ENCODE peak calls at places on chromosome 21, in seven cellular contexts. One of them, this sample, is unnamed.

GRCh38 chr21:42439284-42440186 is 35.8 kb downstream of the UBASH3A start:
- DNase-seq in activated T-helper 1 cell treated with Interleukin-2 at 50 U/mL for 16 hours: no peak
- DNase-seq in IMR-90: no peak
- DNase-seq in activated CD4-positive, alpha-beta T cell treated with anti-CD3 and anti-CD28 coated beads, Interleukin-2, amount 50 U/mL, for 1 hour: no peak
- DNase-seq in heart left ventricle: no peak
- DNase-seq in body of pancreas: no peak
- DNase-seq in CD8-positive, alpha-beta T cell: peak; percentile 36
- DNase-seq in this sample: no peak

GRCh38 chr21:15526793-15527192 is 203.0 kb upstream of the USP25 start:
- DNase-seq in heart left ventricle: no peak
- DNase-seq in activated CD4-positive, alpha-beta T cell treated with anti-CD3 and anti-CD28 coated beads, Interleukin-2, amount 50 U/mL, for 1 hour: no peak
- DNase-seq in CD8-positive, alpha-beta T cell: no peak
- DNase-seq in IMR-90: no peak
- DNase-seq in body of pancreas: no peak
- DNase-seq in activated T-helper 1 cell treated with Interleukin-2 at 50 U/mL for 16 hours: no peak
- DNase-seq in this sample: no peak

GRCh38 chr21:35699360-35699759 is 361.0 kb downstream of the SETD4 start:
- DNase-seq in IMR-90: no peak
- DNase-seq in body of pancreas: no peak
- DNase-seq in CD8-positive, alpha-beta T cell: no peak
- DNase-seq in activated T-helper 1 cell treated with Interleukin-2 at 50 U/mL for 16 hours: no peak
- DNase-seq in activated CD4-positive, alpha-beta T cell treated with anti-CD3 and anti-CD28 coated beads, Interleukin-2, amount 50 U/mL, for 1 hour: no peak
- DNase-seq in heart left ventricle: no peak
- DNase-seq in this sample: no peak

GRCh38 chr21:34534522-34534921 is 22.5 kb upstream of the KCNE1 start:
- DNase-seq in CD8-positive, alpha-beta T cell: no peak
- DNase-seq in activated T-helper 1 cell treated with Interleukin-2 at 50 U/mL for 16 hours: no peak
- DNase-seq in heart left ventricle: no peak
- DNase-seq in activated CD4-positive, alpha-beta T cell treated with anti-CD3 and anti-CD28 coated beads, Interleukin-2, amount 50 U/mL, for 1 hour: no peak
- DNase-seq in body of pancreas: no peak
- DNase-seq in IMR-90: no peak
- DNase-seq in this sample: peak; percentile 68

GRCh38 chr21:41751621-41752020 is 15.2 kb downstream of the RIPK4 start:
- DNase-seq in CD8-positive, alpha-beta T cell: no peak
- DNase-seq in heart left ventricle: no peak
- DNase-seq in IMR-90: no peak
- DNase-seq in activated CD4-positive, alpha-beta T cell treated with anti-CD3 and anti-CD28 coated beads, Interleukin-2, amount 50 U/mL, for 1 hour: no peak
- DNase-seq in body of pancreas: peak; percentile 57
- DNase-seq in activated T-helper 1 cell treated with Interleukin-2 at 50 U/mL for 16 hours: no peak
- DNase-seq in this sample: peak; percentile 88

GRCh38 chr21:38927776-38928175 is 122.0 kb downstream of the ETS2 start:
- DNase-seq in heart left ventricle: no peak
- DNase-seq in CD8-positive, alpha-beta T cell: no peak
- DNase-seq in body of pancreas: no peak
- DNase-seq in activated T-helper 1 cell treated with Interleukin-2 at 50 U/mL for 16 hours: no peak
- DNase-seq in IMR-90: no peak
- DNase-seq in activated CD4-positive, alpha-beta T cell treated with anti-CD3 and anti-CD28 coated beads, Interleukin-2, amount 50 U/mL, for 1 hour: no peak
- DNase-seq in this sample: no peak

GRCh38 chr21:46667735-46668380 is 32.4 kb downstream of the PRMT2 start:
- DNase-seq in IMR-90: peak; percentile 17
- DNase-seq in CD8-positive, alpha-beta T cell: no peak
- DNase-seq in heart left ventricle: no peak
- DNase-seq in body of pancreas: no peak
- DNase-seq in activated CD4-positive, alpha-beta T cell treated with anti-CD3 and anti-CD28 coated beads, Interleukin-2, amount 50 U/mL, for 1 hour: no peak
- DNase-seq in activated T-helper 1 cell treated with Interleukin-2 at 50 U/mL for 16 hours: no peak
- DNase-seq in this sample: peak; percentile 69

GRCh38 chr21:46517361-46517760 is 58.7 kb downstream of the DIP2A start:
- DNase-seq in body of pancreas: peak; percentile 61
- DNase-seq in IMR-90: no peak
- DNase-seq in activated CD4-positive, alpha-beta T cell treated with anti-CD3 and anti-CD28 coated beads, Interleukin-2, amount 50 U/mL, for 1 hour: no peak
- DNase-seq in heart left ventricle: peak; percentile 73
- DNase-seq in CD8-positive, alpha-beta T cell: no peak
- DNase-seq in activated T-helper 1 cell treated with Interleukin-2 at 50 U/mL for 16 hours: no peak
- DNase-seq in this sample: no peak

GRCh38 chr21:31426235-31426797 is 82.3 kb upstream of the TIAM1 start:
- DNase-seq in activated T-helper 1 cell treated with Interleukin-2 at 50 U/mL for 16 hours: no peak
- DNase-seq in heart left ventricle: no peak
- DNase-seq in IMR-90: no peak
- DNase-seq in activated CD4-positive, alpha-beta T cell treated with anti-CD3 and anti-CD28 coated beads, Interleukin-2, amount 50 U/mL, for 1 hour: no peak
- DNase-seq in body of pancreas: no peak
- DNase-seq in CD8-positive, alpha-beta T cell: no peak
- DNase-seq in this sample: no peak

GRCh38 chr21:43196789-43197188 is 28.0 kb downstream of the CRYAA start:
- DNase-seq in activated CD4-positive, alpha-beta T cell treated with anti-CD3 and anti-CD28 coated beads, Interleukin-2, amount 50 U/mL, for 1 hour: no peak
- DNase-seq in heart left ventricle: no peak
- DNase-seq in CD8-positive, alpha-beta T cell: no peak
- DNase-seq in activated T-helper 1 cell treated with Interleukin-2 at 50 U/mL for 16 hours: no peak
- DNase-seq in IMR-90: no peak
- DNase-seq in body of pancreas: peak; percentile 58
- DNase-seq in this sample: no peak

GRCh38 chr21:31554511-31555022 is 104.9 kb upstream of the SOD1 start:
- DNase-seq in activated CD4-positive, alpha-beta T cell treated with anti-CD3 and anti-CD28 coated beads, Interleukin-2, amount 50 U/mL, for 1 hour: peak; percentile 3
- DNase-seq in heart left ventricle: no peak
- DNase-seq in body of pancreas: no peak
- DNase-seq in IMR-90: peak; percentile 5
- DNase-seq in CD8-positive, alpha-beta T cell: no peak
- DNase-seq in activated T-helper 1 cell treated with Interleukin-2 at 50 U/mL for 16 hours: no peak
- DNase-seq in this sample: no peak

GRCh38 chr21:34360488-34361241 is 3.1 kb upstream of the KCNE2 start:
- DNase-seq in heart left ventricle: no peak
- DNase-seq in IMR-90: no peak
- DNase-seq in CD8-positive, alpha-beta T cell: no peak
- DNase-seq in activated T-helper 1 cell treated with Interleukin-2 at 50 U/mL for 16 hours: no peak
- DNase-seq in body of pancreas: no peak
- DNase-seq in activated CD4-positive, alpha-beta T cell treated with anti-CD3 and anti-CD28 coated beads, Interleukin-2, amount 50 U/mL, for 1 hour: no peak
- DNase-seq in this sample: peak; percentile 11

GRCh38 chr21:34813266-34813886 is 144.6 kb downstream of the CLIC6 start:
- DNase-seq in body of pancreas: no peak
- DNase-seq in activated CD4-positive, alpha-beta T cell treated with anti-CD3 and anti-CD28 coated beads, Interleukin-2, amount 50 U/mL, for 1 hour: no peak
- DNase-seq in CD8-positive, alpha-beta T cell: no peak
- DNase-seq in IMR-90: peak; percentile 90
- DNase-seq in activated T-helper 1 cell treated with Interleukin-2 at 50 U/mL for 16 hours: no peak
- DNase-seq in heart left ventricle: no peak
- DNase-seq in this sample: no peak

GRCh38 chr21:36966846-36967657 is 583 bp upstream of the HLCS start:
- DNase-seq in activated CD4-positive, alpha-beta T cell treated with anti-CD3 and anti-CD28 coated beads, Interleukin-2, amount 50 U/mL, for 1 hour: no peak
- DNase-seq in CD8-positive, alpha-beta T cell: peak; percentile 25
- DNase-seq in activated T-helper 1 cell treated with Interleukin-2 at 50 U/mL for 16 hours: no peak
- DNase-seq in IMR-90: no peak
- DNase-seq in heart left ventricle: peak; percentile 43
- DNase-seq in body of pancreas: peak; percentile 43
- DNase-seq in this sample: peak; percentile 7

GRCh38 chr21:43864313-43864805 is 664 bp upstream of the AGPAT3 start:
- DNase-seq in body of pancreas: peak; percentile 88
- DNase-seq in activated CD4-positive, alpha-beta T cell treated with anti-CD3 and anti-CD28 coated beads, Interleukin-2, amount 50 U/mL, for 1 hour: peak; percentile 30
- DNase-seq in CD8-positive, alpha-beta T cell: no peak
- DNase-seq in heart left ventricle: peak; percentile 51
- DNase-seq in IMR-90: peak; percentile 16
- DNase-seq in activated T-helper 1 cell treated with Interleukin-2 at 50 U/mL for 16 hours: no peak
- DNase-seq in this sample: peak; percentile 80

GRCh38 chr21:29232601-29233541 is 65.9 kb upstream of the BACH1 start:
- DNase-seq in activated T-helper 1 cell treated with Interleukin-2 at 50 U/mL for 16 hours: no peak
- DNase-seq in CD8-positive, alpha-beta T cell: no peak
- DNase-seq in activated CD4-positive, alpha-beta T cell treated with anti-CD3 and anti-CD28 coated beads, Interleukin-2, amount 50 U/mL, for 1 hour: no peak
- DNase-seq in heart left ventricle: no peak
- DNase-seq in IMR-90: peak; percentile 55
- DNase-seq in body of pancreas: no peak
- DNase-seq in this sample: no peak

GRCh38 chr21:33964706-33965325 is 49.2 kb upstream of the ATP5PO start:
- DNase-seq in IMR-90: peak; percentile 60
- DNase-seq in activated CD4-positive, alpha-beta T cell treated with anti-CD3 and anti-CD28 coated beads, Interleukin-2, amount 50 U/mL, for 1 hour: no peak
- DNase-seq in activated T-helper 1 cell treated with Interleukin-2 at 50 U/mL for 16 hours: no peak
- DNase-seq in CD8-positive, alpha-beta T cell: no peak
- DNase-seq in heart left ventricle: no peak
- DNase-seq in body of pancreas: no peak
- DNase-seq in this sample: no peak

GRCh38 chr21:37873655-37874054 is 42.6 kb downstream of the KCNJ6 start:
- DNase-seq in CD8-positive, alpha-beta T cell: no peak
- DNase-seq in activated CD4-positive, alpha-beta T cell treated with anti-CD3 and anti-CD28 coated beads, Interleukin-2, amount 50 U/mL, for 1 hour: no peak
- DNase-seq in activated T-helper 1 cell treated with Interleukin-2 at 50 U/mL for 16 hours: no peak
- DNase-seq in IMR-90: peak; percentile 43
- DNase-seq in heart left ventricle: no peak
- DNase-seq in body of pancreas: no peak
- DNase-seq in this sample: no peak

GRCh38 chr21:36059823-36060158 is 535 bp downstream of the SETD4 start:
- DNase-seq in heart left ventricle: peak; percentile 56
- DNase-seq in activated CD4-positive, alpha-beta T cell treated with anti-CD3 and anti-CD28 coated beads, Interleukin-2, amount 50 U/mL, for 1 hour: no peak
- DNase-seq in IMR-90: no peak
- DNase-seq in body of pancreas: no peak
- DNase-seq in CD8-positive, alpha-beta T cell: peak; percentile 27
- DNase-seq in activated T-helper 1 cell treated with Interleukin-2 at 50 U/mL for 16 hours: no peak
- DNase-seq in this sample: no peak

GRCh38 chr21:37368536-37369279 is 2.1 kb downstream of the DYRK1A start:
- DNase-seq in IMR-90: peak; percentile 48
- DNase-seq in activated CD4-positive, alpha-beta T cell treated with anti-CD3 and anti-CD28 coated beads, Interleukin-2, amount 50 U/mL, for 1 hour: no peak
- DNase-seq in heart left ventricle: no peak
- DNase-seq in CD8-positive, alpha-beta T cell: no peak
- DNase-seq in activated T-helper 1 cell treated with Interleukin-2 at 50 U/mL for 16 hours: no peak
- DNase-seq in body of pancreas: no peak
- DNase-seq in this sample: no peak

GRCh38 chr21:34881421-34881820 is 167.7 kb downstream of the RUNX1 start:
- DNase-seq in body of pancreas: no peak
- DNase-seq in CD8-positive, alpha-beta T cell: no peak
- DNase-seq in activated CD4-positive, alpha-beta T cell treated with anti-CD3 and anti-CD28 coated beads, Interleukin-2, amount 50 U/mL, for 1 hour: no peak
- DNase-seq in activated T-helper 1 cell treated with Interleukin-2 at 50 U/mL for 16 hours: no peak
- DNase-seq in IMR-90: peak; percentile 84
- DNase-seq in heart left ventricle: no peak
- DNase-seq in this sample: no peak

This sample was measured in T47D.